ENCODE peak calls at places on chromosomes 16 and 17, in eight cellular contexts. One of them, this sample, is unnamed.

GRCh38 chr17:20961551-20961950 is 81.3 kb downstream of the USP22 start:
- DNase-seq in lower lobe of right lung: no peak
- DNase-seq in activated CD4-positive, alpha-beta T cell treated with anti-CD3 and anti-CD28 coated beads, Interleukin-2, amount 50 U/mL, for 48 hours: no peak
- DNase-seq in AG08395: no peak
- DNase-seq in substantia nigra: no peak
- DNase-seq in activated CD8-positive, alpha-beta T cell treated with anti-CD3 and anti-CD28 coated beads for 36 hours: no peak
- DNase-seq in EL: peak; percentile 45
- DNase-seq in Right ventricle myocardium superior: no peak
- DNase-seq in this sample: no peak

GRCh38 chr17:75344664-75345063 is 55.4 kb upstream of the SLC25A19 start:
- DNase-seq in lower lobe of right lung: no peak
- DNase-seq in activated CD4-positive, alpha-beta T cell treated with anti-CD3 and anti-CD28 coated beads, Interleukin-2, amount 50 U/mL, for 48 hours: no peak
- DNase-seq in AG08395: no peak
- DNase-seq in substantia nigra: no peak
- DNase-seq in activated CD8-positive, alpha-beta T cell treated with anti-CD3 and anti-CD28 coated beads for 36 hours: peak; percentile 49
- DNase-seq in EL: no peak
- DNase-seq in Right ventricle myocardium superior: no peak
- DNase-seq in this sample: no peak

GRCh38 chr17:15048381-15048780 is 216.7 kb downstream of the PMP22 start:
- DNase-seq in lower lobe of right lung: no peak
- DNase-seq in activated CD4-positive, alpha-beta T cell treated with anti-CD3 and anti-CD28 coated beads, Interleukin-2, amount 50 U/mL, for 48 hours: no peak
- DNase-seq in AG08395: no peak
- DNase-seq in substantia nigra: no peak
- DNase-seq in activated CD8-positive, alpha-beta T cell treated with anti-CD3 and anti-CD28 coated beads for 36 hours: no peak
- DNase-seq in EL: no peak
- DNase-seq in Right ventricle myocardium superior: no peak
- DNase-seq in this sample: no peak

GRCh38 chr17:2138768-2139167 is 83.9 kb downstream of the HIC1 start:
- DNase-seq in lower lobe of right lung: no peak
- DNase-seq in activated CD4-positive, alpha-beta T cell treated with anti-CD3 and anti-CD28 coated beads, Interleukin-2, amount 50 U/mL, for 48 hours: no peak
- DNase-seq in AG08395: peak; percentile 26
- DNase-seq in substantia nigra: no peak
- DNase-seq in activated CD8-positive, alpha-beta T cell treated with anti-CD3 and anti-CD28 coated beads for 36 hours: no peak
- DNase-seq in EL: peak; percentile 67
- DNase-seq in Right ventricle myocardium superior: no peak
- DNase-seq in this sample: no peak

GRCh38 chr16:53605979-53606378 is 97.7 kb downstream of the RPGRIP1L start:
- DNase-seq in lower lobe of right lung: no peak
- DNase-seq in activated CD4-positive, alpha-beta T cell treated with anti-CD3 and anti-CD28 coated beads, Interleukin-2, amount 50 U/mL, for 48 hours: no peak
- DNase-seq in AG08395: no peak
- DNase-seq in substantia nigra: no peak
- DNase-seq in activated CD8-positive, alpha-beta T cell treated with anti-CD3 and anti-CD28 coated beads for 36 hours: no peak
- DNase-seq in EL: no peak
- DNase-seq in Right ventricle myocardium superior: no peak
- DNase-seq in this sample: no peak

GRCh38 chr17:41308918-41309359 is at the start of gene KRTAP16-1:
- DNase-seq in lower lobe of right lung: no peak
- DNase-seq in activated CD4-positive, alpha-beta T cell treated with anti-CD3 and anti-CD28 coated beads, Interleukin-2, amount 50 U/mL, for 48 hours: peak; percentile 18
- DNase-seq in AG08395: no peak
- DNase-seq in substantia nigra: no peak
- DNase-seq in activated CD8-positive, alpha-beta T cell treated with anti-CD3 and anti-CD28 coated beads for 36 hours: peak; percentile 60
- DNase-seq in EL: no peak
- DNase-seq in Right ventricle myocardium superior: no peak
- DNase-seq in this sample: no peak

GRCh38 chr17:56150631-56151030 is 2.6 kb upstream of the ANKFN1 start:
- DNase-seq in lower lobe of right lung: no peak
- DNase-seq in activated CD4-positive, alpha-beta T cell treated with anti-CD3 and anti-CD28 coated beads, Interleukin-2, amount 50 U/mL, for 48 hours: no peak
- DNase-seq in AG08395: no peak
- DNase-seq in substantia nigra: no peak
- DNase-seq in activated CD8-positive, alpha-beta T cell treated with anti-CD3 and anti-CD28 coated beads for 36 hours: no peak
- DNase-seq in EL: peak; percentile 37
- DNase-seq in Right ventricle myocardium superior: no peak
- DNase-seq in this sample: no peak

GRCh38 chr16:4340443-4340842 is 10.7 kb downstream of the PAM16 start:
- DNase-seq in lower lobe of right lung: no peak
- DNase-seq in activated CD4-positive, alpha-beta T cell treated with anti-CD3 and anti-CD28 coated beads, Interleukin-2, amount 50 U/mL, for 48 hours: no peak
- DNase-seq in AG08395: no peak
- DNase-seq in substantia nigra: no peak
- DNase-seq in activated CD8-positive, alpha-beta T cell treated with anti-CD3 and anti-CD28 coated beads for 36 hours: no peak
- DNase-seq in EL: no peak
- DNase-seq in Right ventricle myocardium superior: no peak
- DNase-seq in this sample: no peak

GRCh38 chr16:48353565-48354163 is 31.5 kb downstream of the SIAH1 start:
- DNase-seq in lower lobe of right lung: peak; percentile 64
- DNase-seq in activated CD4-positive, alpha-beta T cell treated with anti-CD3 and anti-CD28 coated beads, Interleukin-2, amount 50 U/mL, for 48 hours: peak; percentile 54
- DNase-seq in AG08395: peak; percentile 85
- DNase-seq in substantia nigra: no peak
- DNase-seq in activated CD8-positive, alpha-beta T cell treated with anti-CD3 and anti-CD28 coated beads for 36 hours: peak; percentile 76
- DNase-seq in EL: peak; percentile 78
- DNase-seq in Right ventricle myocardium superior: peak; percentile 55
- DNase-seq in this sample: peak; percentile 83

GRCh38 chr16:3223913-3224515 is 10.9 kb downstream of the ZNF200 start:
- DNase-seq in lower lobe of right lung: no peak
- DNase-seq in activated CD4-positive, alpha-beta T cell treated with anti-CD3 and anti-CD28 coated beads, Interleukin-2, amount 50 U/mL, for 48 hours: no peak
- DNase-seq in AG08395: no peak
- DNase-seq in substantia nigra: no peak
- DNase-seq in activated CD8-positive, alpha-beta T cell treated with anti-CD3 and anti-CD28 coated beads for 36 hours: no peak
- DNase-seq in EL: no peak
- DNase-seq in Right ventricle myocardium superior: no peak
- DNase-seq in this sample: no peak

GRCh38 chr17:74840989-74841666 is 18.6 kb downstream of the GRIN2C start:
- DNase-seq in lower lobe of right lung: peak; percentile 73
- DNase-seq in activated CD4-positive, alpha-beta T cell treated with anti-CD3 and anti-CD28 coated beads, Interleukin-2, amount 50 U/mL, for 48 hours: no peak
- DNase-seq in AG08395: peak; percentile 74
- DNase-seq in substantia nigra: peak; percentile 48
- DNase-seq in activated CD8-positive, alpha-beta T cell treated with anti-CD3 and anti-CD28 coated beads for 36 hours: no peak
- DNase-seq in EL: peak; percentile 40
- DNase-seq in Right ventricle myocardium superior: peak; percentile 88
- DNase-seq in this sample: peak; percentile 86

GRCh38 chr17:50535407-50535806 is 2.9 kb downstream of the EPN3 start:
- DNase-seq in lower lobe of right lung: no peak
- DNase-seq in activated CD4-positive, alpha-beta T cell treated with anti-CD3 and anti-CD28 coated beads, Interleukin-2, amount 50 U/mL, for 48 hours: no peak
- DNase-seq in AG08395: no peak
- DNase-seq in substantia nigra: no peak
- DNase-seq in activated CD8-positive, alpha-beta T cell treated with anti-CD3 and anti-CD28 coated beads for 36 hours: no peak
- DNase-seq in EL: no peak
- DNase-seq in Right ventricle myocardium superior: no peak
- DNase-seq in this sample: no peak

GRCh38 chr17:75551276-75551675 is 25.8 kb downstream of the LLGL2 start:
- DNase-seq in lower lobe of right lung: no peak
- DNase-seq in activated CD4-positive, alpha-beta T cell treated with anti-CD3 and anti-CD28 coated beads, Interleukin-2, amount 50 U/mL, for 48 hours: no peak
- DNase-seq in AG08395: no peak
- DNase-seq in substantia nigra: no peak
- DNase-seq in activated CD8-positive, alpha-beta T cell treated with anti-CD3 and anti-CD28 coated beads for 36 hours: no peak
- DNase-seq in EL: no peak
- DNase-seq in Right ventricle myocardium superior: no peak
- DNase-seq in this sample: no peak

This sample was measured in GM03348.